ENCODE peak calls at places on chromosomes 4 and X, in four cellular contexts. One of them, this sample, is unnamed.

GRCh38 chr4:183797445-183798248 is 107.5 kb upstream of the STOX2 start:
- DNase-seq in HAP-1: peak; percentile 21
- DNase-seq in right lobe of liver: peak; percentile 59
- DNase-seq in stomach: peak; percentile 53
- DNase-seq in this sample: peak; percentile 14

GRCh38 chr4:177952723-177953122 is 510.5 kb upstream of the AGA start:
- DNase-seq in HAP-1: no peak
- DNase-seq in right lobe of liver: no peak
- DNase-seq in stomach: no peak
- DNase-seq in this sample: no peak

GRCh38 chr4:89156515-89156914 is 45.2 kb downstream of the TIGD2 start:
- DNase-seq in HAP-1: no peak
- DNase-seq in right lobe of liver: no peak
- DNase-seq in stomach: no peak
- DNase-seq in this sample: no peak

GRCh38 chr4:81326581-81326980 is 111.6 kb upstream of the PRKG2 start:
- DNase-seq in HAP-1: no peak
- DNase-seq in right lobe of liver: no peak
- DNase-seq in stomach: no peak
- DNase-seq in this sample: no peak

GRCh38 chr4:41865306-41865980 is 69.8 kb upstream of the TMEM33 start:
- DNase-seq in HAP-1: no peak
- DNase-seq in right lobe of liver: peak; percentile 89
- DNase-seq in stomach: no peak
- DNase-seq in this sample: no peak

GRCh38 chr4:123802933-123803332 is 406.3 kb downstream of the SPRY1 start:
- DNase-seq in HAP-1: no peak
- DNase-seq in right lobe of liver: no peak
- DNase-seq in stomach: no peak
- DNase-seq in this sample: no peak

GRCh38 chr4:183924362-183925044 is 19.4 kb downstream of the STOX2 start:
- DNase-seq in HAP-1: no peak
- DNase-seq in right lobe of liver: no peak
- DNase-seq in stomach: peak; percentile 74
- DNase-seq in this sample: no peak

GRCh38 chrX:99798951-99799350 is 611.1 kb downstream of the PCDH19 start:
- DNase-seq in HAP-1: no peak
- DNase-seq in right lobe of liver: no peak
- DNase-seq in stomach: no peak
- DNase-seq in this sample: peak; percentile 22

GRCh38 chrX:111095974-111096870 is at the start of gene PAK3:
- DNase-seq in HAP-1: peak; percentile 92
- DNase-seq in right lobe of liver: no peak
- DNase-seq in stomach: peak; percentile 35
- DNase-seq in this sample: peak; percentile 91

GRCh38 chr4:6742989-6743388 is 27.0 kb downstream of the BLOC1S4 start:
- DNase-seq in HAP-1: no peak
- DNase-seq in right lobe of liver: peak; percentile 44
- DNase-seq in stomach: no peak
- DNase-seq in this sample: no peak

GRCh38 chr4:72326692-72327632 is 242.1 kb downstream of the ADAMTS3 start:
- DNase-seq in HAP-1: peak; percentile 58
- DNase-seq in right lobe of liver: no peak
- DNase-seq in stomach: no peak
- DNase-seq in this sample: peak; percentile 58

GRCh38 chrX:35445912-35446311 is 352.2 kb upstream of the MAGEB16 start:
- DNase-seq in HAP-1: no peak
- DNase-seq in right lobe of liver: no peak
- DNase-seq in stomach: no peak
- DNase-seq in this sample: no peak

GRCh38 chrX:142483965-142484364 is 278.9 kb upstream of the MAGEC2 start:
- DNase-seq in HAP-1: no peak
- DNase-seq in right lobe of liver: no peak
- DNase-seq in stomach: no peak
- DNase-seq in this sample: no peak

GRCh38 chr4:119498520-119498919 is 130.1 kb downstream of the PDE5A start:
- DNase-seq in HAP-1: no peak
- DNase-seq in right lobe of liver: no peak
- DNase-seq in stomach: no peak
- DNase-seq in this sample: peak; percentile 59

DNA sequence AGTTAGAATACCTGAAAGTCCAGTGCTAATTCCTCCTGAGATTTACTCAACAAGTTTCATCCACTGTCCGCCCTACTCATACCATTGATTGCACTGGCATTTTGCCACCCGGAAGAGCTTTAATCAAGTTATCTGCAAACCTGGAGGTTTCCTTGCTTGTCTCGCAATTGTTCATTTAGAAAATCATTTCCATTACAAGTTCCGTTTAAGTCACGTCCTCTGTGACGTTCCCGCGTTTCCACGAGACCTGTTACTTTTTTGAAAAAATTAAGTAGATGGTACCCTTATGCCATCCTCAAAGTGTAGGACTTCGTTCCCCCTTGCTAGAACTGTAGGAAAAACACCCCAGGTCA is 764 bp upstream of the FRYL start:
- DNase-seq in HAP-1: no peak
- DNase-seq in right lobe of liver: no peak
- DNase-seq in stomach: peak; percentile 59
- DNase-seq in this sample: peak; percentile 53
- H3K4me3 ChIP-seq in HAP-1: peak overlapping the region; percentile 80
- H3K4me3 ChIP-seq in right lobe of liver: peak overlapping the region; percentile 56
- H3K4me3 ChIP-seq in stomach: peak overlapping the region; percentile 96
- H3K4me3 ChIP-seq in this sample: peak overlapping the region; percentile 62

DNA sequence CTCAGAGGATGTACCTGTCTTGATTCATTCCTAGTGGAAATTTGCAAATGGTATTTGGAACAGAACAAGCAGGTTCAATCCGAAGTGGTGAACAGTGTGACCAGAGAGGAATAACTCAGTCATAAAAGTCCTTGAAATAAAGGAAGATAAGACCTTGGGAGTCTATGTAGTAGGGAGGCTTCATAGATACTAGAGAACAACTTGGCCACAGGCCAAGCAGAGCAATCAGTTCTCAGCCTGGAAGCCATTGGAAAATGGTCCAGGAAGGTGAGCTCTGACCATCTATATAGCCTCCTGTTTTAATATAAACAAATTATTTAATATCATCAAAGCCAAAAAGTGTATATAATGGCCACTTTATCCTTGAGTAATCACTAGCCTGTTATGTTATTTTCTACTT is 11.3 kb downstream of the TXK start:
- DNase-seq in HAP-1: no peak
- DNase-seq in right lobe of liver: no peak
- DNase-seq in stomach: no peak
- DNase-seq in this sample: no peak
- H3K4me1 ChIP-seq in HAP-1: no peaks in the 10 kb centered on the region
- H3K4me1 ChIP-seq in right lobe of liver: no peaks in the 10 kb centered on the region
- H3K4me1 ChIP-seq in stomach: no peaks in the 10 kb centered on the region
- H3K4me1 ChIP-seq in this sample: peaks cover 5% of the 10 kb centered on the region

DNA sequence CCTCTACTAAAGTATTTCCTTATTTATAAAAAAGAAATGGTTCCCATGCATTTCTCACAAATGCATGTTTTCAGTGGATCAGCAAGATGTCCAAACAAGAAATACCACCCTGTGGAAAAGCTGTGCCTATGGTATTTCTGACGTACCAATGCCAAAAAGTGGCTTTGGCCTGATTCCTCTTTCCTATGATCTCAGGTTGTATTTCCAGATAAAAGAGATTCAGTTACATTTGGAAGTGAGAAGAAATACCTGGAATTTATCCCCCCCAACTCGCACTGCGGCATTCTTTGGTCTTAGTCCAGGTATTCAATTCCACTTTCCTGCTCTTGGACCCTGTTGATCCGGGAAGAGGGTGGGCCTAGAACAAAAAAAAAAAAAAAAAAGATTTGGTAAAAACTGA is 815.9 kb upstream of the FRG1 start:
- DNase-seq in HAP-1: no peak
- DNase-seq in right lobe of liver: no peak
- DNase-seq in stomach: no peak
- DNase-seq in this sample: no peak
- H3K4me3 ChIP-seq in HAP-1: no peak overlapping the region
- H3K4me3 ChIP-seq in right lobe of liver: no peak overlapping the region
- H3K4me3 ChIP-seq in stomach: no peak overlapping the region
- H3K4me3 ChIP-seq in this sample: no peak overlapping the region

GRCh38 chr4:174091130-174091529 is 192.3 kb downstream of the FBXO8 start:
- DNase-seq in HAP-1: no peak
- DNase-seq in right lobe of liver: no peak
- DNase-seq in stomach: no peak
- DNase-seq in this sample: no peak
- H3K4me1 ChIP-seq in HAP-1: no peaks in the 10 kb centered on the region
- H3K4me1 ChIP-seq in right lobe of liver: no peaks in the 10 kb centered on the region
- H3K4me1 ChIP-seq in stomach: no peaks in the 10 kb centered on the region
- H3K4me1 ChIP-seq in this sample: no peaks in the 10 kb centered on the region

DNA sequence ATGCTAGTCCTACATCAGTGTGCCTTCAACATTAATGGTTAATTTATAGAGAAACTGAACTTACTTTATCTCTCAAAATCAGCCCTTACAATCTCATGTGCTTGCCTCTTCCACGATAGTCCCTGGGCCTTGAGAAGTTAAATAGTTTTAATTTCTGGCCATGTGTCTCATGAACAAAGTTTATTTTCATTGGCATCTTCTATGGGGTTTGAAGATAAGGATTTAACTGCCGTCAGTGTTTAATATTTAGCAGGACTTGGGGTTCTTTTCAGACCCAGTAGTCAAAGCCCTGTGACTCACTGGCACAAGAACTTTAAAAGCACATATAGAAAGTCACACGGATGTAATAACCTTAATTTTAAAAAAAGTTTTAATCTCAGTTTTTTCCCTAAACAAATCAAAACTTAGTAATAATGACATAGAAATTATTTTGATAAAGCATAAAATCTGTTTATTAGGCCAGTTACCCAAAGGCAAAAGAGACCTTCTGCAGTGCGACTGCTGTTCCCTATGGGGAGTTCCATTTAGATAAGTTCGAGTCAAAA is 10.1 kb upstream of the MPP1 start:
- DNase-seq in HAP-1: no peak
- DNase-seq in right lobe of liver: no peak
- DNase-seq in stomach: no peak
- DNase-seq in this sample: peak; percentile 84
- H3K4me3 ChIP-seq in HAP-1: no peak overlapping the region
- H3K4me3 ChIP-seq in right lobe of liver: no peak overlapping the region
- H3K4me3 ChIP-seq in stomach: no peak overlapping the region
- H3K4me3 ChIP-seq in this sample: no peak overlapping the region

GRCh38 chrX:107730298-107730655 is 45.3 kb downstream of the TSC22D3 start:
- DNase-seq in HAP-1: no peak
- DNase-seq in right lobe of liver: no peak
- DNase-seq in stomach: no peak
- DNase-seq in this sample: no peak

GRCh38 chrX:107733686-107734085 is 41.9 kb downstream of the TSC22D3 start:
- DNase-seq in HAP-1: no peak
- DNase-seq in right lobe of liver: no peak
- DNase-seq in stomach: no peak
- DNase-seq in this sample: no peak

GRCh38 chrX:107729558-107730297 is 45.9 kb downstream of the TSC22D3 start:
- DNase-seq in HAP-1: no peak
- DNase-seq in right lobe of liver: no peak
- DNase-seq in stomach: no peak
- DNase-seq in this sample: no peak

GRCh38 chrX:107730991-107731766 is 44.4 kb downstream of the TSC22D3 start:
- DNase-seq in HAP-1: no peak
- DNase-seq in right lobe of liver: no peak
- DNase-seq in stomach: no peak
- DNase-seq in this sample: no peak

GRCh38 chrX:107731831-107732502 is 43.6 kb downstream of the TSC22D3 start:
- DNase-seq in HAP-1: peak; percentile 60
- DNase-seq in right lobe of liver: peak; percentile 71
- DNase-seq in stomach: peak; percentile 95
- DNase-seq in this sample: peak; percentile 79
- H3K4me1 ChIP-seq in HAP-1: peaks cover 22% of the 10 kb centered on the region
- H3K4me1 ChIP-seq in right lobe of liver: peaks cover 41% of the 10 kb centered on the region
- H3K4me1 ChIP-seq in stomach: peaks cover 40% of the 10 kb centered on the region
- H3K4me1 ChIP-seq in this sample: no peaks in the 10 kb centered on the region